ENCODE peak calls at places on chromosomes 12 and 14, in five cellular contexts. O, K, X, Y and E are unnamed samples.

GRCh38 chr14:103697601-103698379 is 17.5 kb downstream of the XRCC3 start:
- DNase-seq in O (no peak), X (no peak), Y (no peak), K (no peak), E (no peak)

GRCh38 chr12:11891350-11892064 is 179.2 kb upstream of the BCL2L14 start:
- DNase-seq in K (no peak), O (no peak), X (no peak), Y (no peak), E (no peak)

GRCh38 chr12:14577344-14577743 is 9.7 kb upstream of the PLBD1 start:
- DNase-seq in Y (no peak), K (no peak), O (no peak), X (no peak), E (peak)

GRCh38 chr12:46553911-46554310 is 181.3 kb upstream of the SLC38A2 start:
- DNase-seq in Y (no peak), K (peak), O (no peak), X (no peak), E (no peak)

GRCh38 chr12:64528616-64529015 is 76.7 kb downstream of the TBK1 start:
- DNase-seq in K (peak), Y (no peak), X (no peak), O (no peak), E (no peak)

GRCh38 chr12:7129647-7130536 is at the start of gene CLSTN3:
- DNase-seq in K (peak), X (peak), O (peak), Y (peak), E (peak)

GRCh38 chr12:89320735-89321134 is 31.6 kb downstream of the DUSP6 start:
- DNase-seq in O (no peak), Y (no peak), X (no peak), K (no peak), E (no peak)

GRCh38 chr12:76085159-76085868 is 829 bp upstream of the NAP1L1 start:
- DNase-seq in K (no peak), X (peak), Y (peak), O (no peak), E (no peak)

GRCh38 chr14:61043506-61043905 is 62.5 kb downstream of the SLC38A6 start:
- DNase-seq in K (no peak), X (no peak), Y (no peak), O (no peak), E (no peak)

GRCh38 chr14:94054936-94055335 is 26.1 kb downstream of the DDX24 start:
- DNase-seq in K (no peak), O (no peak), X (no peak), Y (no peak), E (no peak)

GRCh38 chr12:122868471-122869177 is 27.3 kb downstream of the VPS37B start:
- DNase-seq in O (no peak), K (no peak), Y (no peak), X (no peak), E (no peak)

GRCh38 chr12:9132008-9132535 is 16.4 kb upstream of the A2M start:
- DNase-seq in Y (peak), O (no peak), K (no peak), X (no peak), E (peak)

GRCh38 chr14:52686176-52686575 is 9.2 kb downstream of the ERO1A start:
- DNase-seq in O (no peak), K (no peak), Y (no peak), X (no peak), E (no peak)

GRCh38 chr14:88007608-88008007 is 2.7 kb downstream of the GPR65 start:
- DNase-seq in O (no peak), K (no peak), X (no peak), Y (no peak), E (no peak)

GRCh38 chr14:95875831-95876768 is 532 bp upstream of the TUNAR start:
- DNase-seq in K (no peak), Y (no peak), O (no peak), X (no peak), E (no peak)

GRCh38 chr14:63565448-63565847 is 22.3 kb upstream of the PPP2R5E start:
- DNase-seq in X (no peak), Y (no peak), O (no peak), K (no peak), E (no peak)